ENCODE peak calls at places on chromosomes 11 and 22, in five cellular contexts. Q, E, A, P and B are unnamed samples.

GRCh38 chr11:127567237-127567932 is 566.8 kb upstream of the KIRREL3 start:
- DNase-seq in Q (no peak), E (no peak), A (no peak), P (no peak), B (no peak)

GRCh38 chr11:130243816-130244215 is 70.9 kb downstream of the ZBTB44 start:
- DNase-seq in Q (no peak), E (no peak), A (no peak), P (no peak), B (no peak)

GRCh38 chr11:87063982-87064381 is 26.2 kb downstream of the TMEM135 start:
- DNase-seq in Q (no peak), E (no peak), A (no peak), P (no peak), B (no peak)

GRCh38 chr11:100329352-100329751 is 357.7 kb upstream of the ARHGAP42 start:
- DNase-seq in Q (no peak), E (no peak), A (no peak), P (no peak), B (no peak)

GRCh38 chr22:36659762-36660509 is 43.6 kb downstream of the CACNG2 start:
- DNase-seq in Q (peak; percentile 97), E (no peak), A (peak; percentile 58), P (no peak), B (peak; percentile 87)

GRCh38 chr11:14908214-14908880 is 16.3 kb upstream of the CYP2R1 start:
- DNase-seq in Q (no peak), E (no peak), A (no peak), P (no peak), B (no peak)

GRCh38 chr11:7536102-7536501 is 22.3 kb downstream of the PPFIBP2 start:
- DNase-seq in Q (no peak), E (no peak), A (no peak), P (no peak), B (no peak)

GRCh38 chr22:37244922-37245722 is 1.1 kb upstream of the RAC2 start:
- DNase-seq in Q (no peak), E (no peak), A (peak; percentile 21), P (no peak), B (no peak)

GRCh38 chr11:119888119-119888518 is 159.1 kb upstream of the NECTIN1 start:
- DNase-seq in Q (no peak), E (no peak), A (no peak), P (no peak), B (no peak)

GRCh38 chr11:91433284-91434010 is 791.2 kb upstream of the FAT3 start:
- DNase-seq in Q (no peak), E (no peak), A (no peak), P (no peak), B (no peak)

GRCh38 chr11:64556044-64556720 is 34.8 kb upstream of the SLC22A12 start:
- DNase-seq in Q (no peak), E (no peak), A (no peak), P (no peak), B (no peak)

GRCh38 chr22:38397189-38398097 is 57.6 kb downstream of the KCNJ4 start:
- DNase-seq in Q (no peak), E (no peak), A (peak; percentile 28), P (no peak), B (no peak)

GRCh38 chr11:35662061-35662648 is 420 bp upstream of the TRIM44 start:
- DNase-seq in Q (no peak), E (no peak), A (no peak), P (peak; percentile 19), B (peak; percentile 76)

GRCh38 chr22:20979940-20980453 is 2.1 kb upstream of the LZTR1 start:
- DNase-seq in Q (no peak), E (no peak), A (no peak), P (no peak), B (no peak)

GRCh38 chr11:30411383-30411782 is 88.5 kb downstream of the ARL14EP start:
- DNase-seq in Q (no peak), E (no peak), A (no peak), P (no peak), B (no peak)

GRCh38 chr22:37024339-37025157 is 5.0 kb downstream of the MPST start:
- DNase-seq in Q (no peak), E (no peak), A (no peak), P (no peak), B (no peak)

GRCh38 chr22:49139492-49140151 is 688.1 kb downstream of the BRD1 start:
- DNase-seq in Q (no peak), E (no peak), A (no peak), P (no peak), B (no peak)